ENCODE peak calls at places on chromosomes 11 and 22, in eight cellular contexts. Z, V, F, M, X, C, N and A are unnamed samples.

GRCh38 chr22:40008726-40009125 is 14.0 kb downstream of the FAM83F start:
- DNase-seq in Z (peak), V (no peak), F (no peak), M (no peak), X (no peak), C (no peak), N (no peak), A (no peak)

GRCh38 chr11:117284053-117284452 is 7.1 kb upstream of the BACE1-AS start:
- DNase-seq in Z (no peak), V (no peak), F (no peak), M (no peak), X (no peak), C (no peak), N (no peak), A (no peak)

GRCh38 chr22:46280999-46281623 is 13.3 kb downstream of the TTC38 start:
- DNase-seq in Z (no peak), V (no peak), F (no peak), M (no peak), X (no peak), C (peak), N (no peak), A (no peak)

GRCh38 chr11:7591107-7591894 is 77.5 kb downstream of the PPFIBP2 start:
- DNase-seq in Z (no peak), V (no peak), F (no peak), M (no peak), X (no peak), C (no peak), N (no peak), A (no peak)

GRCh38 chr11:18012314-18012905 is 437 bp downstream of the SERGEF start:
- DNase-seq in Z (peak), V (peak), F (peak), M (no peak), X (no peak), C (peak), N (no peak), A (no peak)

GRCh38 chr11:111514216-111515031 is at the start of gene HOATZ:
- DNase-seq in Z (peak), V (no peak), F (no peak), M (no peak), X (peak), C (no peak), N (peak), A (no peak)

GRCh38 chr11:2573240-2574042 is 126.4 kb downstream of the KCNQ1OT1 start:
- DNase-seq in Z (no peak), V (no peak), F (no peak), M (no peak), X (no peak), C (no peak), N (peak), A (peak)

GRCh38 chr11:12377106-12377823 is at the start of gene PARVA:
- DNase-seq in Z (peak), V (peak), F (peak), M (peak), X (peak), C (peak), N (no peak), A (no peak)

GRCh38 chr11:65353900-65354264 is 669 bp upstream of the TIGD3 start:
- DNase-seq in Z (no peak), V (no peak), F (no peak), M (no peak), X (no peak), C (no peak), N (no peak), A (no peak)

GRCh38 chr11:122505304-122506006 is 150.1 kb upstream of the UBASH3B start:
- DNase-seq in Z (peak), V (peak), F (peak), M (peak), X (peak), C (peak), N (peak), A (no peak)

GRCh38 chr22:32336185-32336603 is 21.5 kb upstream of the RFPL3 start:
- DNase-seq in Z (peak), V (no peak), F (no peak), M (no peak), X (no peak), C (no peak), N (no peak), A (peak)

GRCh38 chr22:45398214-45398613 is 15.2 kb downstream of the SMC1B start:
- DNase-seq in Z (no peak), V (no peak), F (no peak), M (no peak), X (no peak), C (no peak), N (peak), A (peak)

DNA sequence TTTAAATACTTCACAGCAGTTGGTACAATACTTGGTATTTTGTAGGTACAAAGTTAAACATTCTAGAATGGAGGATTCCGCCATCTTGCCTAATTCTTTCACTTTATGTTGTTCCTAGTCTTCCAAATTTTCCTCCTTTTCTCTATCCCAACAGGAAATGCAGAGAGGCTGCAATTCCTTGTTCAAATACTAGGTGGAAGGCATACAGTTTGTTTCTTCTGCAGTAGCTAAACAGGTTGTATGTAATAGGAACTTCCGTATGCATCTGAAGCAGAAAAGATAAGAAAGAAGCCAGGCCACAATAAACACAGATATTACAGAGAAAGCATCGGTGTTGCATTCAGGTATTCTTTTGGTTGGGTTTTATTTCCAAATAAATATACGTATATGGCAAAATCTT is 186.4 kb upstream of the MTMR2 start:
- DNase-seq in Z (no peak), V (no peak), F (no peak), M (no peak), X (no peak), C (no peak), N (no peak), A (no peak)
- TF ChIP-seq CTCF in Z (no peak), V (no peak), F (no peak), M (no peak), X (no peak), C (no peak), N (peak), A (no peak)

DNA sequence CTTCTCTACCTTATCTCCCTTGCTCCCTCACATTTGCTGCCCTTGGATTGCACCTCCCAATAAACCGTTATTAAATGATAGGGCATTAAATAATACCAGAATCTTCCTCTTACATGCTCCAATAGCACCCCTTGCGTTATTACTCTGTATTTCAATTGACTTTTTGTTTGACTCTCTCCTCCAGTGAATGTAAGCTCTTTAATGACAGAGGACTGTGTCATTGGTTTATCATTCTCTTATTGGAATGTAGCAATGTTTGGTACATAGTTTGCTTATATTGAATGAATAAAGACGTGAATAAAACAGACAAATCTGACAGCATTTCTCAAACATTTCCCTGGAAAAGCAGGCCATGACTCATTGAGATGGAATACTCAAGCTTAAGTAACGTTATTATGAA is 8.7 kb upstream of the MPEG1 start:
- DNase-seq in Z (peak), V (no peak), F (no peak), M (no peak), X (no peak), C (peak), N (no peak), A (no peak)
- TF ChIP-seq CTCF in Z (peak), V (no peak), F (peak), M (no peak), X (no peak), C (no peak), N (no peak), A (peak)

DNA sequence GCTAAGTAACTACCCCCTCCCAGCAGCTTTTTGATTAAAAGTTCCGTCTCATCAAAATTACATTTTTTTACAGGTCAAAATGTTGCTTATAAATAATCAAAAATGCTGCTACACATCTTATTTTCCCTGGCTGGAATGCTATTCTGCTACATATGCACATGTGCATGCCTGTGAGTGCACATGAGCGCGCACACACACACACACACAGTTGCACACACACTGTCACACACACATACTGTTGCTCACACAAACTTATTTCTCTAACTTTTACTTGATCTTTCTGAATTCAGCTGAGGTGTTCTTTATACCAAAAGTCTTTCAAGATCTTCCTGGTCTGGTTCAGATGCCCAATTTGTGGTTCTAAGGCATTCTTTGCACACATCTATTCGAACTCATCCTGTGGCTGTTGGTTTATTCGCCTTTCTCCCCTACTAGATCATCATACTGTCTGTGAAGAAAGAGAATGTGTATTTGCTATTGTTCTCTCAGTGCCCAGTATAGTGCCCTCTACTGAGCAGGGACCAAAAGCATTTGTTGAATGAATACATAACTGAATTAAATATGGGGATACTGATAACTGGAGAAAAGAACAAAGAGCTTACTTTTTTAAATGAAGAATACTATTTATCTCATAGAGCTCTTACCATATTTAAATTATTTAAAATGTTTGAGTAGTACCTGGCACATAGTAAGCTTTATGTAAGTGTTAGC is 68.1 kb upstream of the CCDC179 start:
- DNase-seq in Z (no peak), V (no peak), F (no peak), M (no peak), X (no peak), C (no peak), N (no peak), A (no peak)
- TF ChIP-seq CTCF in Z (no peak), V (no peak), F (no peak), M (no peak), X (no peak), C (no peak), N (peak), A (peak)

GRCh38 chr22:37661160-37661924 is 2.8 kb downstream of the PDXP start:
- DNase-seq in Z (peak), V (no peak), F (no peak), M (no peak), X (no peak), C (peak), N (peak), A (no peak)
- TF ChIP-seq CTCF in Z (peak), V (no peak), F (peak), M (peak), X (peak), C (peak), N (peak), A (peak)

GRCh38 chr11:69557266-69557665 is 75.8 kb downstream of the LINC01488 start:
- DNase-seq in Z (no peak), V (no peak), F (no peak), M (no peak), X (no peak), C (no peak), N (no peak), A (peak)
- TF ChIP-seq CTCF in Z (no peak), V (no peak), F (no peak), M (no peak), X (no peak), C (no peak), N (no peak), A (no peak)

GRCh38 chr11:46238078-46238966 is 39.1 kb upstream of the CREB3L1 start:
- DNase-seq in Z (peak), V (peak), F (peak), M (peak), X (peak), C (peak), N (peak), A (no peak)
- TF ChIP-seq CTCF in Z (no peak), V (no peak), F (no peak), M (peak), X (peak), C (no peak), N (no peak), A (peak)